ENCODE peak calls at places on chromosome 4, in five cellular contexts. One of them, this sample, is unnamed.

GRCh38 chr4:151691639-151692442 is 69.0 kb downstream of the GATB start:
- DNase-seq in left lung: no peak
- DNase-seq in transverse colon: no peak
- DNase-seq in HCT116: no peak
- DNase-seq in tibial nerve: no peak
- DNase-seq in this sample: no peak

GRCh38 chr4:20480161-20480947 is 219.9 kb upstream of the PACRGL start:
- DNase-seq in HCT116: no peak
- DNase-seq in left lung: no peak
- DNase-seq in transverse colon: no peak
- DNase-seq in tibial nerve: no peak
- DNase-seq in this sample: no peak

GRCh38 chr4:110586137-110586850 is 36.6 kb downstream of the PITX2 start:
- DNase-seq in left lung: no peak
- DNase-seq in HCT116: peak; percentile 31
- DNase-seq in tibial nerve: no peak
- DNase-seq in transverse colon: no peak
- DNase-seq in this sample: no peak

GRCh38 chr4:38078590-38079381 is 118.6 kb downstream of the PTTG2 start:
- DNase-seq in HCT116: no peak
- DNase-seq in left lung: no peak
- DNase-seq in transverse colon: peak; percentile 63
- DNase-seq in tibial nerve: no peak
- DNase-seq in this sample: no peak

GRCh38 chr4:143641406-143641805 is 59.1 kb downstream of the FREM3 start:
- DNase-seq in left lung: no peak
- DNase-seq in transverse colon: no peak
- DNase-seq in tibial nerve: no peak
- DNase-seq in HCT116: no peak
- DNase-seq in this sample: no peak

GRCh38 chr4:91973479-91974153 is 330.1 kb upstream of the GRID2 start:
- DNase-seq in left lung: no peak
- DNase-seq in tibial nerve: no peak
- DNase-seq in transverse colon: no peak
- DNase-seq in HCT116: no peak
- DNase-seq in this sample: no peak

GRCh38 chr4:7715251-7716014 is 224.2 kb downstream of the AFAP1 start:
- DNase-seq in transverse colon: no peak
- DNase-seq in left lung: peak; percentile 55
- DNase-seq in HCT116: no peak
- DNase-seq in tibial nerve: no peak
- DNase-seq in this sample: no peak

GRCh38 chr4:103996059-103996458 is 276.3 kb upstream of the TACR3 start:
- DNase-seq in left lung: no peak
- DNase-seq in tibial nerve: no peak
- DNase-seq in transverse colon: no peak
- DNase-seq in HCT116: peak; percentile 56
- DNase-seq in this sample: no peak

GRCh38 chr4:26087108-26087507 is 173.1 kb downstream of the SMIM20 start:
- DNase-seq in left lung: no peak
- DNase-seq in HCT116: no peak
- DNase-seq in tibial nerve: no peak
- DNase-seq in transverse colon: no peak
- DNase-seq in this sample: no peak

GRCh38 chr4:166198516-166198915 is 325.5 kb downstream of the TLL1 start:
- DNase-seq in HCT116: no peak
- DNase-seq in left lung: no peak
- DNase-seq in transverse colon: no peak
- DNase-seq in tibial nerve: no peak
- DNase-seq in this sample: no peak

GRCh38 chr4:127698789-127699200 is 31.4 kb upstream of the SLC25A31 start:
- DNase-seq in left lung: no peak
- DNase-seq in tibial nerve: no peak
- DNase-seq in transverse colon: no peak
- DNase-seq in HCT116: peak; percentile 81
- DNase-seq in this sample: no peak

GRCh38 chr4:37970702-37971101 is 10.5 kb downstream of the PTTG2 start:
- DNase-seq in tibial nerve: no peak
- DNase-seq in left lung: peak; percentile 90
- DNase-seq in HCT116: peak; percentile 21
- DNase-seq in transverse colon: peak; percentile 86
- DNase-seq in this sample: peak; percentile 88

GRCh38 chr4:113907559-113907958 is 71.9 kb downstream of the ARSJ start:
- DNase-seq in left lung: no peak
- DNase-seq in HCT116: no peak
- DNase-seq in transverse colon: no peak
- DNase-seq in tibial nerve: no peak
- DNase-seq in this sample: no peak

GRCh38 chr4:113905301-113905700 is 74.1 kb downstream of the ARSJ start:
- DNase-seq in tibial nerve: no peak
- DNase-seq in HCT116: no peak
- DNase-seq in transverse colon: no peak
- DNase-seq in left lung: no peak
- DNase-seq in this sample: no peak

DNA sequence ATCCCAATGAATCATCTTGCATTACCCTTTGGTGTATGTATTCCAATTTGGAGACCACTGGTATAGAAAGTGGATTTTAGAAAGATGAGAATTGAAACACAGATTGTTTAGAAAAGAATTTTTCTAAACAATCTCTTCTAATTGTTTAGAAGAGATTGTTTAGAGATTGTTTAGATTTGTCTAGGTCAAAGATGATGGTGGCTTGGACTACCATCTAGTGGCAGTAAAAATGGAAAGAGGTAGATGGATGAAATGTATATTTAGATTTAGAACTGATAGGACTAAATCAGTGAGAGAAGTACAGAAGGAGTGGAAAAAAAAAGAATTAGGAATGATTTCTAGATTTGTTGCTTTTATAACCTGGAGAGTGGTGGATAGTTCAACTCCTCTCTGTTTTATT is 70.6 kb downstream of the ARSJ start:
- DNase-seq in HCT116: no peak
- DNase-seq in tibial nerve: no peak
- DNase-seq in left lung: no peak
- DNase-seq in transverse colon: no peak
- DNase-seq in this sample: no peak
- TF ChIP-seq CTCF in HCT116: no peak
- TF ChIP-seq CTCF in tibial nerve: no peak
- TF ChIP-seq CTCF in left lung: no peak
- TF ChIP-seq CTCF in transverse colon: no peak
- TF ChIP-seq CTCF in this sample: no peak

GRCh38 chr4:94561249-94562024 is 109.7 kb downstream of the PDLIM5 start:
- DNase-seq in HCT116: no peak
- DNase-seq in transverse colon: no peak
- DNase-seq in left lung: no peak
- DNase-seq in tibial nerve: no peak
- DNase-seq in this sample: no peak

GRCh38 chr4:94562285-94562684 is 110.5 kb downstream of the PDLIM5 start:
- DNase-seq in left lung: no peak
- DNase-seq in transverse colon: no peak
- DNase-seq in tibial nerve: no peak
- DNase-seq in HCT116: no peak
- DNase-seq in this sample: no peak

GRCh38 chr4:94567811-94568210 is 116.1 kb downstream of the PDLIM5 start:
- DNase-seq in HCT116: no peak
- DNase-seq in left lung: no peak
- DNase-seq in transverse colon: no peak
- DNase-seq in tibial nerve: no peak
- DNase-seq in this sample: no peak

GRCh38 chr4:94566420-94566819 is 114.7 kb downstream of the PDLIM5 start:
- DNase-seq in tibial nerve: no peak
- DNase-seq in left lung: no peak
- DNase-seq in transverse colon: no peak
- DNase-seq in HCT116: no peak
- DNase-seq in this sample: no peak

GRCh38 chr4:94564252-94564651 is 112.5 kb downstream of the PDLIM5 start:
- DNase-seq in left lung: no peak
- DNase-seq in transverse colon: no peak
- DNase-seq in HCT116: no peak
- DNase-seq in tibial nerve: no peak
- DNase-seq in this sample: no peak
- H3K4me1 ChIP-seq in left lung: peaks cover 5% of the 10 kb centered on the region
- H3K4me1 ChIP-seq in transverse colon: peaks cover 15% of the 10 kb centered on the region
- H3K4me1 ChIP-seq in HCT116: peaks cover 25% of the 10 kb centered on the region
- H3K4me1 ChIP-seq in tibial nerve: peaks cover 5% of the 10 kb centered on the region
- H3K4me1 ChIP-seq in this sample: peaks cover 97% of the 10 kb centered on the region

DNA sequence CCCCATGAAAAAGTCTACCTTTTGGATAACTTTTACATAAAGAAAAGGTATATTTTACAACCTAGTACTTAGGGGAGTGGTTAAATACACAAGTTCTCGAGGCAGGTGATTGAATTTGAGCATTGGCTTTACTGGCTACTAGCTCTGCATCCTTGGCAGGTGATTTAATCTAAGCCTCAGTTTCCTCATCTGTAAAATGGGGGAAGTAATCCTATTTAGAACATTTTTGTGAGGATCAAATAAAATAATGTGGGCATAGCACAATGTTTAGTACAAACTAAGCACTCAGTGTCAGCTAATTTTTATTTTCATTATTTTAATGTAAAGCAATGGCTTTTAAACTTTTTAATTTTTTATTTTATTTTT is 102.9 kb downstream of the CEP135 start:
- DNase-seq in transverse colon: no peak
- DNase-seq in left lung: no peak
- DNase-seq in HCT116: no peak
- DNase-seq in tibial nerve: no peak
- DNase-seq in this sample: no peak
- TF ChIP-seq CTCF in transverse colon: no peak
- TF ChIP-seq CTCF in left lung: no peak
- TF ChIP-seq CTCF in HCT116: no peak
- TF ChIP-seq CTCF in tibial nerve: no peak
- TF ChIP-seq CTCF in this sample: no peak

GRCh38 chr4:148776944-148777343 is 334.7 kb upstream of the NR3C2 start:
- DNase-seq in left lung: no peak
- DNase-seq in HCT116: no peak
- DNase-seq in transverse colon: no peak
- DNase-seq in tibial nerve: no peak
- DNase-seq in this sample: no peak
- H3K4me1 ChIP-seq in left lung: no peaks in the 10 kb centered on the region
- H3K4me1 ChIP-seq in HCT116: peaks cover under 1% of the 10 kb centered on the region
- H3K4me1 ChIP-seq in transverse colon: no peaks in the 10 kb centered on the region
- H3K4me1 ChIP-seq in tibial nerve: no peaks in the 10 kb centered on the region
- H3K4me1 ChIP-seq in this sample: no peaks in the 10 kb centered on the region

This sample was measured in tibial artery.